ENCODE peak calls at places on chromosomes 3 and 15, in seven cellular contexts. C is body of pancreas, R is HEK293T, I is adipocyte, G is AG10803, T is occipital lobe, O is non-pigmented ciliary epithelial cell. K is an unnamed sample.

GRCh38 chr3:79005084-79005483 is 762.7 kb downstream of the ROBO1 start:
- DNase-seq in C (no peak), R (no peak), I (peak), G (no peak), T (no peak), O (no peak), K (no peak)

GRCh38 chr3:163476179-163476578 is 1602.1 kb downstream of the SI start:
- DNase-seq in C (no peak), R (no peak), I (no peak), G (no peak), T (no peak), O (no peak), K (no peak)

GRCh38 chr15:89367485-89368451 is 33.1 kb upstream of the POLG start:
- DNase-seq in C (no peak), R (no peak), I (peak), G (no peak), T (peak), O (no peak), K (no peak)

GRCh38 chr3:133466531-133467386 is 66.9 kb downstream of the BFSP2 start:
- DNase-seq in C (no peak), R (no peak), I (no peak), G (no peak), T (no peak), O (no peak), K (no peak)

GRCh38 chr3:143265501-143266070 is 146.0 kb downstream of the CHST2 start:
- DNase-seq in C (no peak), R (no peak), I (no peak), G (no peak), T (no peak), O (no peak), K (no peak)

GRCh38 chr15:61923173-61923572 is 137.1 kb downstream of the VPS13C start:
- DNase-seq in C (no peak), R (no peak), I (no peak), G (no peak), T (no peak), O (no peak), K (no peak)

GRCh38 chr3:52198643-52199608 is 966 bp downstream of the ALAS1 start:
- DNase-seq in C (no peak), R (no peak), I (no peak), G (no peak), T (no peak), O (no peak), K (no peak)

GRCh38 chr3:28564211-28564610 is 215.6 kb upstream of the AZI2 start:
- DNase-seq in C (no peak), R (no peak), I (no peak), G (no peak), T (no peak), O (no peak), K (no peak)

GRCh38 chr3:171829841-171830559 is 13.1 kb upstream of the TMEM212 start:
- DNase-seq in C (peak), R (peak), I (peak), G (peak), T (peak), O (no peak), K (peak)

GRCh38 chr15:33547876-33548275 is 237.1 kb downstream of the RYR3 start:
- DNase-seq in C (no peak), R (peak), I (peak), G (peak), T (no peak), O (peak), K (no peak)

GRCh38 chr3:194370753-194371152 is 1.2 kb upstream of the LRRC15 start:
- DNase-seq in C (no peak), R (no peak), I (no peak), G (no peak), T (no peak), O (no peak), K (no peak)

GRCh38 chr3:67737911-67738865 is 83.8 kb upstream of the SUCLG2 start:
- DNase-seq in C (no peak), R (no peak), I (no peak), G (no peak), T (no peak), O (no peak), K (no peak)

GRCh38 chr3:49703443-49703927 is 14.1 kb downstream of the RNF123 start:
- DNase-seq in C (peak), R (peak), I (peak), G (peak), T (peak), O (no peak), K (peak)

GRCh38 chr3:131053021-131053420 is 26.3 kb downstream of the NEK11 start:
- DNase-seq in C (no peak), R (no peak), I (peak), G (peak), T (no peak), O (no peak), K (no peak)

GRCh38 chr3:75220932-75221331 is 443.2 kb upstream of the FRG2C start:
- DNase-seq in C (no peak), R (no peak), I (no peak), G (no peak), T (no peak), O (no peak), K (no peak)

GRCh38 chr15:100221461-100222348 is 120.1 kb downstream of the ADAMTS17 start:
- DNase-seq in C (peak), R (no peak), I (no peak), G (no peak), T (no peak), O (no peak), K (no peak)

GRCh38 chr15:42879390-42879912 is 41.1 kb downstream of the TTBK2 start:
- DNase-seq in C (no peak), R (no peak), I (no peak), G (no peak), T (no peak), O (no peak), K (no peak)

GRCh38 chr3:195907730-195908438 is 467 bp downstream of the TNK2 start:
- DNase-seq in C (peak), R (no peak), I (no peak), G (no peak), T (peak), O (no peak), K (peak)

GRCh38 chr3:182133752-182134151 is 422.0 kb downstream of the SOX2 start:
- DNase-seq in C (no peak), R (no peak), I (no peak), G (no peak), T (no peak), O (no peak), K (no peak)

GRCh38 chr3:151478376-151478702 is 17.5 kb upstream of the IGSF10 start:
- DNase-seq in C (no peak), R (no peak), I (no peak), G (peak), T (no peak), O (no peak), K (no peak)

GRCh38 chr3:195906865-195907729 is 1.3 kb downstream of the TNK2 start:
- DNase-seq in C (peak), R (no peak), I (no peak), G (no peak), T (peak), O (no peak), K (no peak)

GRCh38 chr15:59160880-59161593 is 45.6 kb upstream of the LDHAL6B start:
- DNase-seq in C (no peak), R (peak), I (no peak), G (no peak), T (no peak), O (no peak), K (peak)

GRCh38 chr3:8524249-8524648 is 22.6 kb downstream of the LMCD1 start:
- DNase-seq in C (no peak), R (no peak), I (no peak), G (no peak), T (no peak), O (no peak), K (no peak)

GRCh38 chr15:85941186-85941855 is 138.3 kb upstream of the AGBL1 start:
- DNase-seq in C (no peak), R (peak), I (no peak), G (peak), T (no peak), O (no peak), K (no peak)

GRCh38 chr3:126352476-126353454 is 4.4 kb downstream of the KLF15 start:
- DNase-seq in C (peak), R (no peak), I (no peak), G (no peak), T (no peak), O (no peak), K (peak)

GRCh38 chr15:48520376-48521155 is 124.9 kb downstream of the FBN1 start:
- DNase-seq in C (no peak), R (no peak), I (no peak), G (no peak), T (no peak), O (no peak), K (peak)

GRCh38 chr15:29668120-29668602 is 154.1 kb downstream of the TJP1 start:
- DNase-seq in C (peak), R (peak), I (peak), G (peak), T (peak), O (peak), K (peak)

GRCh38 chr3:13318626-13319470 is 101.3 kb downstream of the NUP210 start:
- DNase-seq in C (no peak), R (no peak), I (no peak), G (no peak), T (no peak), O (no peak), K (no peak)

GRCh38 chr3:145017959-145018358 is 1046.3 kb downstream of the DIPK2A start:
- DNase-seq in C (no peak), R (no peak), I (peak), G (no peak), T (no peak), O (peak), K (no peak)

GRCh38 chr3:22269827-22270226 is 518.8 kb upstream of the ZNF385D start:
- DNase-seq in C (peak), R (no peak), I (peak), G (peak), T (no peak), O (no peak), K (no peak)

GRCh38 chr15:66623801-66624453 is 58.1 kb upstream of the LCTL start:
- DNase-seq in C (no peak), R (no peak), I (no peak), G (no peak), T (no peak), O (no peak), K (no peak)

GRCh38 chr15:76393614-76394013 is 57.0 kb downstream of the ISL2 start:
- DNase-seq in C (no peak), R (no peak), I (no peak), G (no peak), T (no peak), O (no peak), K (no peak)